ENCODE peak calls at places on chromosome 20, in nine cellular contexts. K is COR-L47; G is Karpas-422; S is NCI-H446; D is H54; U is CD8-positive, alpha-beta T cell; J is gastrocnemius medialis; Y is stimulated activated CD8-positive, alpha-beta memory T cell treated with anti-CD3 and anti-CD28 coated beads, Interleukin-4, amount 100 ng/mL, for 24 hours; B is neuronal stem cell. H is an unnamed sample.

GRCh38 chr20:25081065-25081729 is 744 bp downstream of the VSX1 start:
- DNase-seq in Y (no peak), D (no peak), J (no peak), B (peak), U (peak), K (no peak), S (no peak), G (no peak), H (no peak)

GRCh38 chr20:14790771-14791517 is 453.5 kb upstream of the FLRT3 start:
- DNase-seq in U (no peak), G (no peak), S (no peak), J (no peak), Y (no peak), D (no peak), K (no peak), B (no peak), H (no peak)

GRCh38 chr20:41168281-41169183 is 31.2 kb downstream of the PLCG1 start:
- DNase-seq in Y (no peak), U (no peak), S (no peak), J (peak), G (no peak), K (no peak), D (no peak), B (no peak), H (no peak)

GRCh38 chr20:10669843-10670446 is 3.9 kb downstream of the JAG1 start:
- DNase-seq in K (no peak), G (no peak), S (no peak), D (no peak), J (no peak), Y (no peak), B (no peak), U (no peak), H (no peak)

GRCh38 chr20:19973920-19974620 is 43.1 kb upstream of the NAA20 start:
- DNase-seq in B (no peak), U (no peak), Y (no peak), G (no peak), K (no peak), D (peak), S (no peak), J (peak), H (peak)

GRCh38 chr20:54618412-54618811 is 143.0 kb downstream of the DOK5 start:
- DNase-seq in U (no peak), S (no peak), G (no peak), Y (no peak), B (no peak), D (no peak), K (no peak), J (no peak), H (no peak)

GRCh38 chr20:64107736-64108457 is 532 bp upstream of the NPBWR2 start:
- DNase-seq in B (no peak), J (peak), G (peak), S (no peak), U (no peak), K (no peak), D (no peak), Y (no peak), H (peak)

GRCh38 chr20:41469868-41470267 is 103.2 kb upstream of the EMILIN3 start:
- DNase-seq in B (no peak), J (no peak), S (no peak), U (no peak), G (no peak), D (no peak), K (no peak), Y (no peak), H (no peak)

GRCh38 chr20:62940875-62941274 is 2.9 kb downstream of the GID8 start:
- DNase-seq in J (no peak), B (no peak), Y (no peak), G (no peak), D (no peak), K (no peak), S (no peak), U (no peak), H (no peak)

GRCh38 chr20:7375905-7376304 is 564.4 kb downstream of the HAO1 start:
- DNase-seq in U (no peak), D (no peak), Y (no peak), K (no peak), B (no peak), J (no peak), G (peak), S (peak), H (no peak)

GRCh38 chr20:15708984-15709598 is 864.2 kb downstream of the KIF16B start:
- DNase-seq in B (no peak), D (peak), S (no peak), G (peak), J (peak), K (peak), U (peak), Y (peak), H (peak)

GRCh38 chr20:62935968-62936585 is 1.9 kb upstream of the GID8 start:
- DNase-seq in Y (no peak), B (no peak), S (no peak), K (no peak), G (no peak), U (no peak), J (no peak), D (no peak), H (no peak)

GRCh38 chr20:5885866-5886265 is 64.5 kb downstream of the TRMT6 start:
- DNase-seq in J (no peak), B (no peak), S (peak), Y (no peak), D (no peak), G (no peak), U (no peak), K (no peak), H (no peak)

GRCh38 chr20:21520702-21521595 is 7.1 kb upstream of the NKX2-2 start:
- DNase-seq in D (no peak), J (no peak), G (no peak), S (no peak), K (peak), B (no peak), U (no peak), Y (no peak), H (no peak)

GRCh38 chr20:20426472-20426907 is 58.6 kb downstream of the INSM1 start:
- DNase-seq in U (no peak), Y (no peak), K (no peak), J (no peak), D (no peak), B (no peak), S (no peak), G (no peak), H (no peak)

GRCh38 chr20:2751868-2752630 is 48.4 kb downstream of the CPXM1 start:
- DNase-seq in J (no peak), Y (no peak), G (peak), B (no peak), U (peak), K (peak), S (no peak), D (peak), H (peak)

H was measured in HL-60.